ENCODE peak calls at places on chromosomes 6 and 20, in four cellular contexts. N is thoracic aorta, B is uterus, U is bronchial epithelial cell. H is an unnamed sample. For H3K27me3, the result is how much of the 10 kb centered on the place peaks cover.

GRCh38 chr6:2507638-2508037 is 243.1 kb downstream of the MYLK4 start:
- DNase-seq in N (no peak), U (no peak), B (no peak), H (no peak)

GRCh38 chr6:108114861-108115597 is 40.5 kb upstream of the OSTM1 start:
- DNase-seq in N (no peak), U (peak), B (no peak), H (peak)

GRCh38 chr6:157019115-157019628 is 242.0 kb downstream of the ARID1B start:
- DNase-seq in U (no peak), N (no peak), B (no peak), H (no peak)

GRCh38 chr6:129370268-129370916 is 339.6 kb downstream of the ARHGAP18 start:
- DNase-seq in B (peak), N (no peak), U (peak), H (no peak)

GRCh38 chr20:60268502-60268901 is 310.3 kb downstream of the CDH26 start:
- DNase-seq in B (no peak), U (no peak), N (no peak), H (no peak)

GRCh38 chr6:90008908-90009501 is 114.7 kb downstream of the GJA10 start:
- DNase-seq in B (no peak), U (peak), N (no peak), H (no peak)

GRCh38 chr6:26362836-26363220 is 2.2 kb upstream of the BTN3A2 start:
- DNase-seq in N (no peak), B (no peak), U (no peak), H (no peak)

GRCh38 chr20:45088247-45088646 is 12.7 kb downstream of the KCNS1 start:
- DNase-seq in U (peak), B (no peak), N (no peak), H (no peak)

GRCh38 chr6:137316626-137317025 is 97.4 kb upstream of the IFNGR1 start:
- DNase-seq in B (no peak), N (no peak), U (no peak), H (no peak)

DNA sequence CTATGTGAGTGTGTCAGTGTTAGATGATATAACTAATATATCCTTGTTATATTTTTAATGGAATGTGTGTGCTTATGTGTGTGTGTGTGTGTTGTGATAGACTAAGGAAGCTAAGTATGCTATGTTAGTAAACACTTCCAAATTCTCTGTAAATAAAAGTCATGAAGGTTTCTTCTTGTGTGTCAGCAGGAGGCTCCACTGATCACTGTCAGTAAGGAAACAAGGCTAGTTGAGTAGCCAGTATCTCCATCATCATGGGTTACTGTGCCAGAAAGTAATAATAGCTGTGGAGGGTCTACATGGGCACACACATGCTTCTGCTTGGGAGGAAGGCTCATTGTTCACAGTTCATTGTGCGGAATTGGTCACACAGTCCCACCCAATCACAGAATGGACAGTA is 302.8 kb upstream of the RNF217 start:
- DNase-seq in N (no peak), U (peak), B (no peak), H (no peak)
- TF ChIP-seq CTCF in N (no peak), U (no peak), B (no peak), H (no peak)

GRCh38 chr6:28838289-28838633 is 85.5 kb downstream of the TRIM27 start:
- DNase-seq in N (no peak), U (peak), B (peak), H (no peak)

GRCh38 chr6:28839443-28840120 is 84.2 kb downstream of the TRIM27 start:
- DNase-seq in U (no peak), B (no peak), N (no peak), H (no peak)

GRCh38 chr6:28838634-28839442 is 84.9 kb downstream of the TRIM27 start:
- DNase-seq in U (peak), N (peak), B (peak), H (peak)

GRCh38 chr6:28841290-28841689 is 82.5 kb downstream of the TRIM27 start:
- DNase-seq in B (no peak), U (no peak), N (no peak), H (no peak)
- H3K27me3 ChIP-seq in B (under half), U (under half), N (under half), H (under half)

DNA sequence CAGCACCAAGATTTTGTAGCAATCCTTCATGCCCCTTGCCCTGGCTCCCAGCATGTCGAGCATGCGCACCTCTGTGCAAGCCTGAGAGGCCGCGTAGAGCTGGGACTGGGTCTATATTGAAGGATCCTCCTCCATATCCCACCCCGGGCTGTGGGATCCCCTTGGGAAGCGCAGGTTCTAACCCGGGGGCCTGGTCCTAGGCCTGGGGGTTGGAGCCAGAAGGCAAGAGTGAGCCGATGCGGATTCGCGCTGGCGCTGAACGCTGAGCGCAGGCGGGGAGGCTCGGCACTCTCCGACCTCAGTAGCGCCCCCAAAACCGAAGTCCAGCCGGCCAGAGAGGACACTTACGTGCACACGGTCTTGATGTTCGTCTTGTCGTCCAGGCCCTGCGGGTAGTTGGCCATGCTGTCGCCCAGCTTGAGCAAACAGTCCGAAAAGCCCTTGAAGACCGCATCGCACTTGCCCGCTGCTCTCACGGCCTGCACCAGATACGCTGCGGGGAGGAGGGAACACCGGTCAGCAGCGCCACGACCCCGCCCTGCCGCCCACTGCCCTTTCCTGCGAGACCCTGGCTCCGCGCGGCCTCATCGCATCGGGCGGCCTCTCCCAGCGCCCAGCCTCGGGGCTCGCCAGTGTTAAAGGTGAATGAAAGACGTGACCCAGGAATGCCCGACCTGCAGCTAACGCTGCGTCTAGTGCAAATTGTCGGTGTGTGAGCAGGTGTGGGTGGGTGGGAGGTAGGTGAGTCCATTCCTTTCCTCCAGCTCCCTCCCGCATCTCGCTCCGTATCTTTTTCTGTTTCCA is 4.5 kb downstream of the NRN1 start:
- DNase-seq in B (no peak), N (no peak), U (no peak), H (no peak)
- H3K4me3 ChIP-seq in B (no peak), N (no peak), U (no peak), H (no peak)

GRCh38 chr6:6701864-6702263 is 113.3 kb downstream of the LY86 start:
- DNase-seq in U (no peak), B (peak), N (no peak), H (no peak)
- TF ChIP-seq CTCF in U (no peak), B (no peak), N (no peak), H (no peak)

H was measured in tibial artery.